ENCODE peak calls at places on chromosomes 7 and 10, in nine cellular contexts. F, I, L, G, P, T, Y, Q and E are unnamed samples. For H3K4me1, the result is how much of the 10 kb centered on the place peaks cover.

GRCh38 chr10:47277352-47278151 is 22.4 kb upstream of the GDF10 start:
- DNase-seq in Y (peak), P (no peak), Q (no peak), I (no peak), G (no peak), F (no peak), T (no peak), L (no peak), E (peak)

GRCh38 chr10:16392661-16393060 is 44.1 kb upstream of the PTER start:
- DNase-seq in F (no peak), Q (no peak), P (no peak), I (no peak), L (no peak), G (no peak), T (no peak), Y (no peak), E (no peak)

GRCh38 chr10:114304566-114305421 is 65.7 kb downstream of the VWA2 start:
- DNase-seq in G (peak), T (peak), Q (no peak), Y (peak), I (peak), L (peak), F (peak), P (peak), E (peak)

GRCh38 chr7:107744345-107744750 is 406 bp downstream of the CBLL1 start:
- DNase-seq in Q (no peak), L (no peak), P (no peak), Y (no peak), I (no peak), G (no peak), T (no peak), F (no peak), E (no peak)

GRCh38 chr7:45136106-45137060 is 21.2 kb upstream of the RAMP3 start:
- DNase-seq in Y (peak), T (peak), P (no peak), Q (peak), G (peak), F (no peak), L (no peak), I (peak), E (peak)

GRCh38 chr7:156156734-156157408 is 344.6 kb upstream of the SHH start:
- DNase-seq in L (no peak), Y (no peak), Q (peak), P (no peak), F (no peak), G (peak), I (peak), T (no peak), E (no peak)

GRCh38 chr10:114024876-114025609 is 18.6 kb upstream of the ADRB1 start:
- DNase-seq in Q (no peak), P (no peak), G (no peak), Y (peak), L (no peak), T (no peak), F (no peak), I (peak), E (no peak)

GRCh38 chr10:784759-785538 is 95.5 kb upstream of the DIP2C start:
- DNase-seq in T (peak), F (peak), I (peak), Q (no peak), Y (no peak), G (peak), L (peak), P (peak), E (no peak)

GRCh38 chr7:148849393-148850098 is 34.5 kb downstream of the EZH2 start:
- DNase-seq in T (no peak), L (no peak), F (no peak), G (no peak), Y (no peak), I (no peak), Q (no peak), P (no peak), E (no peak)

GRCh38 chr7:150901160-150902035 is 49.1 kb downstream of the AOC1 start:
- DNase-seq in T (peak), P (no peak), Q (no peak), Y (no peak), F (no peak), G (peak), L (peak), I (peak), E (no peak)

GRCh38 chr10:85266808-85267207 is 938.4 kb downstream of the CCSER2 start:
- DNase-seq in P (no peak), Q (no peak), L (no peak), Y (no peak), G (no peak), T (no peak), F (no peak), I (no peak), E (no peak)

GRCh38 chr7:946256-946996 is 8.1 kb downstream of the ADAP1 start:
- DNase-seq in G (no peak), F (peak), P (no peak), Q (no peak), I (no peak), T (peak), Y (no peak), L (peak), E (no peak)

GRCh38 chr10:35827783-35828182 is 185.7 kb upstream of the FZD8 start:
- DNase-seq in I (no peak), P (no peak), F (no peak), Y (no peak), T (no peak), L (no peak), G (no peak), Q (no peak), E (no peak)

GRCh38 chr7:158945514-158945913 is 89.2 kb downstream of the DYNC2I1 start:
- DNase-seq in F (no peak), L (no peak), P (no peak), T (no peak), Y (no peak), I (no peak), Q (no peak), G (no peak), E (no peak)

GRCh38 chr10:51092402-51092801 is 18.1 kb downstream of the PRKG1 start:
- DNase-seq in L (peak), T (peak), Q (no peak), F (peak), I (peak), Y (no peak), P (no peak), G (peak), E (no peak)

GRCh38 chr7:44100458-44101303 is 3.5 kb upstream of the AEBP1 start:
- DNase-seq in G (no peak), P (no peak), Y (no peak), I (no peak), L (no peak), F (peak), Q (no peak), T (no peak), E (no peak)

GRCh38 chr7:151249034-151249731 is 689 bp upstream of the SMARCD3 start:
- DNase-seq in I (peak), Q (no peak), T (peak), F (peak), L (peak), G (peak), Y (peak), P (peak), E (peak)

GRCh38 chr7:40232242-40232929 is 97.6 kb downstream of the SUGCT start:
- DNase-seq in L (no peak), P (no peak), Q (peak), G (no peak), I (peak), F (no peak), Y (no peak), T (peak), E (no peak)

GRCh38 chr7:95420996-95421846 is 13.6 kb downstream of the PON2 start:
- DNase-seq in T (no peak), G (no peak), Q (no peak), P (no peak), L (no peak), I (no peak), F (no peak), Y (no peak), E (no peak)

GRCh38 chr10:25747038-25747437 is 187.0 kb upstream of the MYO3A start:
- DNase-seq in G (no peak), Y (no peak), I (no peak), F (no peak), L (no peak), Q (no peak), P (peak), T (no peak), E (no peak)

GRCh38 chr10:44874176-44874575 is 37.0 kb upstream of the TMEM72 start:
- DNase-seq in T (no peak), Q (no peak), L (peak), Y (no peak), F (no peak), I (peak), G (peak), P (no peak), E (no peak)

GRCh38 chr7:22469371-22470143 is 30.4 kb downstream of the STEAP1B start:
- DNase-seq in F (no peak), T (no peak), P (no peak), I (no peak), Y (no peak), G (no peak), Q (no peak), L (no peak), E (no peak)

GRCh38 chr10:110008518-110009339 is 945 bp downstream of the ADD3 start:
- DNase-seq in T (peak), L (peak), Q (no peak), P (no peak), Y (peak), F (no peak), G (peak), I (peak), E (peak)

GRCh38 chr10:32878646-32879045 is 79.4 kb downstream of the ITGB1 start:
- DNase-seq in T (no peak), L (no peak), I (no peak), G (no peak), P (no peak), Q (no peak), Y (no peak), F (no peak), E (no peak)

GRCh38 chr7:101903505-101903849 is 86.1 kb downstream of the CUX1 start:
- DNase-seq in Y (no peak), F (no peak), Q (no peak), G (no peak), T (no peak), L (no peak), P (no peak), I (no peak), E (no peak)

GRCh38 chr10:114138581-114138980 is 35.4 kb downstream of the CCDC186 start:
- DNase-seq in Y (no peak), L (no peak), T (no peak), Q (no peak), P (no peak), G (no peak), I (no peak), F (no peak), E (no peak)

GRCh38 chr10:116620423-116621400 is at the start of gene PNLIPRP2:
- DNase-seq in Y (no peak), F (no peak), P (peak), G (peak), T (peak), I (peak), L (no peak), Q (no peak), E (no peak)

GRCh38 chr10:98134431-98135221 is at the start of gene R3HCC1L:
- DNase-seq in T (peak), L (peak), F (peak), Y (peak), I (peak), G (peak), Q (peak), P (peak), E (peak)

GRCh38 chr10:618229-618989 is 71.1 kb downstream of the DIP2C start:
- DNase-seq in P (no peak), L (no peak), I (no peak), G (no peak), Y (no peak), Q (no peak), T (no peak), F (no peak), E (no peak)

GRCh38 chr7:39923086-39923485 is 27.0 kb upstream of the CDK13 start:
- DNase-seq in I (no peak), Q (no peak), Y (no peak), T (no peak), P (no peak), F (no peak), G (no peak), L (no peak), E (no peak)

GRCh38 chr7:26515462-26515861 is 223.8 kb downstream of the SNX10 start:
- DNase-seq in I (peak), Q (no peak), G (peak), F (no peak), L (no peak), P (no peak), T (peak), Y (no peak), E (no peak)

GRCh38 chr7:114979388-114979787 is 57.5 kb downstream of the MDFIC start:
- DNase-seq in L (peak), P (no peak), I (peak), F (peak), Q (no peak), G (peak), Y (no peak), T (no peak), E (no peak)

DNA sequence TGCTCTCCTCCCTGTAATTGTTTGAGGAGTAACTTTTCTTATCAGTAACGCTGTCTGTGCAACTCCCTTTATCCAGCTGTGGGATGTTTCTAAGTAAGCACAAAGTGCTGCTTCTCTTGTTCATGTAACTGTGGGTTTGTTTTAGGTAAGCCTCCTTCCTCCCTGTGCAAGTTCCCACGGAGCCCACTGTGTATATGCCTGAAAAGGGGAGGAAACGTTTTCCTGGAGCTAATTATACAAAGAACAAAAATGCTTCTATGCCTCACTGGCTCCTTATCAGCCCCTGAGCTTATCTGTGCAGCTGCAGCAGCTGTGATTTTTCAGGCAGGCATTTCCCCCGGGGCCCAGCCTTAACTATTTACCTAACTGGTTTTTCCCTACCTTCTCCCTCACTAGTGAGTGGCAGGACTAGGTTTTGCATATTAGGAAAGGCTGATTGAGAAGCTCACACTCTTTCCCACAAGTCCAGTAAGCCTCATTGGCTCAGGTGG is 593.4 kb upstream of the GHITM start:
- DNase-seq in Q (no peak), Y (no peak), L (peak), P (no peak), F (no peak), T (no peak), I (peak), G (peak), E (no peak)
- H3K4me3 ChIP-seq in Q (no peak), Y (no peak), L (no peak), P (no peak), F (no peak), T (no peak), I (no peak), G (no peak), E (no peak)

GRCh38 chr7:27602766-27603165 is 59.9 kb downstream of the HIBADH start:
- DNase-seq in Q (no peak), L (no peak), P (no peak), T (no peak), Y (no peak), F (no peak), I (no peak), G (no peak), E (no peak)
- H3K4me1 ChIP-seq in Q (under half), L (under half), P (under half), T (under half), Y (under half), F (under half), I (under half), G (under half), E (under half)

GRCh38 chr7:125462615-125463014 is 533.0 kb upstream of the POT1 start:
- DNase-seq in T (no peak), F (no peak), G (no peak), L (no peak), Q (no peak), I (no peak), Y (no peak), P (no peak), E (no peak)
- H3K4me3 ChIP-seq in T (no peak), F (no peak), G (no peak), L (no peak), Q (no peak), I (no peak), Y (no peak), P (no peak), E (no peak)

DNA sequence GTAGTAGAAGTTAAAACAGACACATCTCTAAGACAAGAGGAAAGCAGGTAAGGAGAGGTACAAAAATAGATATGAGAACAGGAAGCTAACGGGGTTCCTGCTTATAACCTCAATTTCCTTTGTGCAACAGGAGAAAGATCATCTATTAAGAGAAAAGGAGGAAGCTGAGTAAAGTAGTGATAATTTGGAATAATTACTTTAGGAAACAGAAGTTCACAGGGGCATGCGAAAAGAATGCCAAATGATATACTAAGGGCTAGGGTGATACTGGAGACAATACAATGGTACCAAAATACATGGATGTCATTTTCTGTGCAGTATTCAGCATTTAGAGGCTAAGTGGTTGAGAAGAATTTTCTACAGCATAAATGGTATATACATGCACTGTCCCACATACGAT is 108.8 kb downstream of the NRBF2 start:
- DNase-seq in L (no peak), I (no peak), Y (no peak), Q (no peak), G (no peak), P (no peak), T (no peak), F (no peak), E (no peak)
- H3K4me1 ChIP-seq in L (half or more), I (under half), Y (half or more), Q (half or more), G (under half), P (under half), T (under half), F (half or more), E (half or more)

GRCh38 chr10:72948762-72949161 is 5.8 kb downstream of the PLA2G12B start:
- DNase-seq in F (no peak), T (peak), G (no peak), P (no peak), L (no peak), I (no peak), Y (no peak), Q (no peak), E (no peak)

GRCh38 chr10:72946963-72947362 is 7.6 kb downstream of the PLA2G12B start:
- DNase-seq in L (no peak), I (no peak), Q (no peak), F (no peak), T (no peak), G (no peak), Y (no peak), P (no peak), E (no peak)

DNA sequence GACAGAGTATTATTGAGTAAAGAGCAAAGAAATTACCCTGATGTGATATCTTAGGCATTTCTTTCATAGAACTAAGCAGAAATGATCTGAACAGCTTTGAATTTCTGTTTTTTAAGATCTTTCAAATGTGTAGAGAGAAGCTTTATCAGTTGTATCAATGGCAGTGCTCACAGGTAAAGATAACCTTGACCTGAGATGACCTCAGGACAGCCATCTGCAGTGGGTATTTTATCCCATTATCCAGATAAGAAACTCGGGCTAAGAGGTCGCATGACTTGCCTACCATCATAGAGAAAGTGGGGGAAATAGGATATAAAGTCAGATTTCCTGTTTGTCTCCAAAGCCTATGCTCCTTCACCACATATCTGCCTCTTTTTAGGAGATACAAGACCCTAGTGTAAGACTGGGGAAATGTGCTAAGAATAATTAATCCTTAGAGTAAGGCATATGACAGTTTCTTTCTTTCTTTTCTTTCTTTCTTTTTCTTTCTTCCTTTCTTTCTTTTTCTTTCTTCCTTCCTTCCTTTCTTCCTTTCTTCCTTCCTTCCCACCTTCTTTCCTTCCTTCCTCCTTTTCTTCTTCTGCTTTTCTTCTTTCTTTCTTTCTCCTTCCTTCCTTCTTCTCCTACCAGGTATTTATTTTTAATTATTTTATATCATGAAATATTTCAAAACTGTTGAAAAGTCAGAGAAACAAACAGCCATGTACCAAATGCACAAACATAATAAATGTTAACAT is 10.9 kb downstream of the PLA2G12B start:
- DNase-seq in P (no peak), Y (no peak), I (no peak), F (no peak), Q (no peak), L (no peak), G (no peak), T (no peak), E (no peak)
- H3K4me3 ChIP-seq in P (no peak), Y (no peak), I (no peak), F (no peak), Q (no peak), L (no peak), G (no peak), T (no peak), E (no peak)

GRCh38 chr7:2412587-2413201 is 9.3 kb downstream of the CHST12 start:
- DNase-seq in Y (no peak), Q (no peak), L (no peak), T (no peak), G (no peak), F (no peak), P (no peak), I (no peak), E (no peak)
- H3K4me1 ChIP-seq in Y (half or more), Q (under half), L (under half), T (under half), G (under half), F (under half), P (under half), I (under half), E (under half)

DNA sequence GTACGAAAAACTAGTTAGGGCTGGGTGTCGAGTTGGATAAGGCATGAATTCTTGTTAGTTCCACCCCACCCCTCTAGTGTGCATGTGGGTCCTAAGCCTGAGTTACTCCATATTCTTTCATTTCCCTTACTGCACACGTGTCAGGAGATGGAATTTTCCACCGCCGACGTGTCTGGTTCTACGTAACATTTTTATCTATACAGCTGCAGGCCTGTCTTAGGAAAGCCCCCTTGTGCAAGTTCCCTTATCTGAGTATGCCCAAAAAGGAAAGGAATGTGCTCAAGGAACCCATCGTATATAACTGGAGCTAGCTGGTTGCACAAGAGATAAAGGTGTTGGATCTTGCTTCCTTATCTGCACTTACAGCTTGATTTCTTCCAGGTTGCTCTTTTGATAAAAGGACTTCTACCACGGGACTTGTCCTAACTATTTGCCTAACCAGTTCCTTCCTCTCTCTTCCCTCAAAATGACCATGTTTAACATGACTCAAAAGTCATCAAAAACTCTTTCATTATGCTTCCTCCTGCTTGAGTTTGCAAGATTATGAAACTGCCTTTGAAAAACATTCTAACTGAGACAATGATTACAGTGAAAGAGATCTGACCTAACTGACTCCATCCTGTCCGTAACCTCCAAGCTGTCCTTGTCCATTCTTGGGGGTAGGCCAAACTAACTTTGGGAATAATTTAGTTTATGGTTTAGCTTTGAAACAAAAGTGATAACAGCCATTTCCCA is 181.4 kb downstream of the AKR1D1 start:
- DNase-seq in L (no peak), I (peak), Q (no peak), T (peak), F (no peak), P (no peak), Y (no peak), G (no peak), E (no peak)
- H3K4me3 ChIP-seq in L (no peak), I (no peak), Q (no peak), T (no peak), F (no peak), P (no peak), Y (no peak), G (no peak), E (no peak)

GRCh38 chr7:99381664-99382075 is 7.1 kb downstream of the ARPC1B start:
- DNase-seq in F (no peak), L (peak), T (no peak), Q (no peak), I (no peak), Y (no peak), P (no peak), G (no peak), E (no peak)
- H3K4me1 ChIP-seq in F (under half), L (under half), T (under half), Q (under half), I (under half), Y (half or more), P (under half), G (under half), E (half or more)